ENCODE peak calls at places on chromosomes 16 and 17, in four cellular contexts. L is H1, C is trophoblast cell, B is hepatocyte. S is an unnamed sample.
A peak's percentile ranks its signal among the peaks of the same experiment; 100 is the strongest.

GRCh38 chr17:7462474-7463367 is 16.7 kb downstream of the ZBTB4 start:
- DNase-seq in L (no peak), B (no peak), C (no peak), S (no peak)

GRCh38 chr16:68065716-68066305 is 19.4 kb upstream of the NFATC3 start:
- DNase-seq in L (no peak), C (peak; percentile 71), B (peak; percentile 49), S (peak; percentile 78)

GRCh38 chr17:4998027-4998665 is 396 bp downstream of the KIF1C start:
- DNase-seq in C (no peak), L (peak; percentile 85), B (no peak), S (no peak)

GRCh38 chr16:31453255-31454204 is 5.8 kb upstream of the ARMC5 start:
- DNase-seq in L (no peak), C (peak; percentile 63), B (peak; percentile 49), S (peak; percentile 75)

GRCh38 chr17:15945493-15946209 is 721 bp downstream of the ADORA2B start:
- DNase-seq in C (no peak), L (peak; percentile 56), B (no peak), S (peak; percentile 69)

GRCh38 chr17:64732336-64733006 is 70.4 kb upstream of the SMURF2 start:
- DNase-seq in C (no peak), B (no peak), L (no peak), S (peak; percentile 84)

GRCh38 chr17:81246679-81247338 is 7.7 kb downstream of the NDUFAF8 start:
- DNase-seq in C (peak; percentile 40), L (no peak), B (no peak), S (no peak)

GRCh38 chr17:37505333-37505732 is 15.6 kb downstream of the DUSP14 start:
- DNase-seq in C (no peak), L (no peak), B (no peak), S (no peak)

GRCh38 chr17:76727745-76728456 is 1.3 kb downstream of the METTL23 start:
- DNase-seq in B (no peak), L (no peak), C (no peak), S (peak; percentile 65)

GRCh38 chr16:4684763-4685162 is 8.6 kb upstream of the NUDT16L1 start:
- DNase-seq in L (no peak), C (peak; percentile 41), B (no peak), S (no peak)

GRCh38 chr16:10878328-10878643 is 1.3 kb downstream of the CIITA start:
- DNase-seq in C (no peak), B (no peak), L (no peak), S (no peak)

GRCh38 chr16:853306-853705 is 52.8 kb upstream of the GNG13 start:
- DNase-seq in C (no peak), B (no peak), L (no peak), S (no peak)

GRCh38 chr16:77234611-77235010 is 35.4 kb downstream of the SYCE1L start:
- DNase-seq in C (no peak), L (no peak), B (no peak), S (no peak)

GRCh38 chr16:19137621-19138128 is 23.9 kb downstream of the ITPRIPL2 start:
- DNase-seq in L (no peak), B (no peak), C (no peak), S (no peak)

GRCh38 chr16:1918312-1918889 is at the start of gene HS3ST6:
- DNase-seq in B (no peak), L (no peak), C (no peak), S (no peak)

GRCh38 chr17:52235416-52235960 is 77.0 kb upstream of the CA10 start:
- DNase-seq in C (no peak), B (no peak), L (no peak), S (no peak)

GRCh38 chr16:25210758-25211157 is 6.0 kb upstream of the AQP8 start:
- DNase-seq in C (no peak), B (no peak), L (no peak), S (peak; percentile 63)

GRCh38 chr16:49923411-49923810 is 67.5 kb upstream of the ZNF423 start:
- DNase-seq in C (no peak), B (no peak), L (no peak), S (no peak)

GRCh38 chr17:10114931-10115535 is 83.4 kb downstream of the GAS7 start:
- DNase-seq in C (peak; percentile 85), L (no peak), B (peak; percentile 91), S (peak; percentile 97)

GRCh38 chr17:79945591-79946255 is 89.9 kb downstream of the TBC1D16 start:
- DNase-seq in L (no peak), C (no peak), B (no peak), S (no peak)

GRCh38 chr16:12271006-12271405 is 294.5 kb downstream of the SNX29 start:
- DNase-seq in B (peak; percentile 18), L (peak; percentile 54), C (peak; percentile 54), S (peak; percentile 52)

GRCh38 chr16:30902070-30902972 is 5.9 kb downstream of the CTF1 start:
- DNase-seq in C (peak; percentile 60), B (peak; percentile 90), L (peak; percentile 81), S (peak; percentile 92)

GRCh38 chr17:7652659-7653343 is 2.1 kb downstream of the ATP1B2 start:
- DNase-seq in L (no peak), C (no peak), B (no peak), S (no peak)

GRCh38 chr17:44548714-44549230 is 8.5 kb upstream of the FZD2 start:
- DNase-seq in B (no peak), L (no peak), C (no peak), S (no peak)

GRCh38 chr16:24700549-24701392 is 28.7 kb upstream of the TNRC6A start:
- DNase-seq in L (no peak), C (peak; percentile 54), B (peak; percentile 65), S (peak; percentile 99)

GRCh38 chr16:87160752-87161337 is 156.3 kb downstream of the C16orf95 start:
- DNase-seq in L (no peak), B (no peak), C (no peak), S (no peak)

GRCh38 chr17:65833214-65833613 is 271.8 kb upstream of the AXIN2 start:
- DNase-seq in C (no peak), B (no peak), L (no peak), S (no peak)
- H3K9me3 ChIP-seq in C (no peaks in the 10 kb centered on the region), B (peaks cover 7% of the 10 kb centered on the region), L (peaks cover 10% of the 10 kb centered on the region), S (no peaks in the 10 kb centered on the region)

GRCh38 chr16:15874745-15875314 is 13.6 kb downstream of the CEP20 start:
- DNase-seq in L (peak; percentile 59), C (peak; percentile 61), B (peak; percentile 77), S (peak; percentile 90)
- H3K4me2 ChIP-seq in L (no peak overlapping the region), C (no peak overlapping the region), B (no peak overlapping the region), S (peak overlapping the region; percentile 37)

GRCh38 chr16:74700206-74701040 is at the start of gene MLKL:
- DNase-seq in B (peak; percentile 58), C (peak; percentile 36), L (no peak), S (peak; percentile 77)
- H2AFZ ChIP-seq in B (peak within 1 kb of the TSS; percentile 87), C (no peak within 1 kb of the TSS), L (peak within 1 kb of the TSS; percentile 95), S (peak within 1 kb of the TSS; percentile 94)

DNA sequence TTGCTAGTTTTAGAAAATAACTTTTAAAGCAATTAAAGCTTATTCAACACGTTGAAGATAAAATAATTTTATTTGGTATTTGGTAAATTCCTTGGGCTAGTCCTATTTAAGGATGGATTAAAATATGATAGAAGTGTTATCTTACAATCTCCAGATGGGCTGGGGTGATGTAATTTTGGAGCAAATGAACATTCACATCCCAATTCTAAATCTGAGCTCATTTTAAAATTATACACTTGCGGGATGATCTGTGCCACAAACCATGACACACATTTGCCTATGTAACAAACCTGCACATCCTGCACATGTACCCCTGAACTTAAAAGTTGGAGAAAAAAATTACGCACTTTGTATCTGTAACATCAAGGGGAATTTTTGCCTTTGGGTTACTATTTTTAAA is 31.5 kb downstream of the NLK start:
- DNase-seq in C (no peak), L (no peak), B (no peak), S (no peak)
- H3K9me3 ChIP-seq in C (no peaks in the 10 kb centered on the region), L (no peaks in the 10 kb centered on the region), B (no peaks in the 10 kb centered on the region), S (no peaks in the 10 kb centered on the region)

S was measured in GM23248.